ENCODE peak calls at places on chromosomes 4 and X, in four cellular contexts. L is right atrium auricular region; K is adrenal gland; E is CD8-positive, alpha-beta T cell. X is an unnamed sample.
A peak's percentile ranks its signal among the peaks of the same experiment; 100 is the strongest.

GRCh38 chr4:156294577-156294976 is 340.9 kb upstream of the CTSO start:
- DNase-seq in K (no peak), L (no peak), E (no peak), X (no peak)

GRCh38 chr4:53315300-53315699 is 50.6 kb downstream of the SCFD2 start:
- DNase-seq in L (no peak), E (no peak), K (no peak), X (no peak)

GRCh38 chr4:86594559-86595425 is 677 bp downstream of the PTPN13 start:
- DNase-seq in E (no peak), L (peak; percentile 61), K (peak; percentile 51), X (peak; percentile 35)

GRCh38 chrX:30570505-30570904 is 7.1 kb downstream of the TASL start:
- DNase-seq in L (no peak), E (no peak), K (no peak), X (peak; percentile 24)

GRCh38 chr4:3218824-3219760 is 29.9 kb upstream of the MSANTD1 start:
- DNase-seq in L (no peak), K (no peak), E (no peak), X (no peak)

GRCh38 chr4:10078481-10079233 is 37.9 kb downstream of the WDR1 start:
- DNase-seq in K (no peak), L (no peak), E (peak; percentile 2), X (no peak)

GRCh38 chrX:103637604-103638338 is 9.0 kb downstream of the TCEAL1 start:
- DNase-seq in E (no peak), K (no peak), L (no peak), X (no peak)

GRCh38 chr4:2051086-2051485 is 8.0 kb upstream of the NAT8L start:
- DNase-seq in L (no peak), E (no peak), K (no peak), X (no peak)

GRCh38 chr4:73406548-73406875 is 2.4 kb downstream of the ALB start:
- DNase-seq in E (no peak), L (no peak), K (no peak), X (no peak)

GRCh38 chr4:149980941-149981340 is 97.3 kb upstream of the DCLK2 start:
- DNase-seq in L (no peak), E (peak; percentile 53), K (peak; percentile 32), X (peak; percentile 25)

GRCh38 chr4:84497220-84497834 is 1.8 kb downstream of the NKX6-1 start:
- DNase-seq in E (no peak), L (no peak), K (no peak), X (no peak)

GRCh38 chrX:150879855-150880807 is 18.3 kb downstream of the CD99L2 start:
- DNase-seq in E (no peak), L (no peak), K (no peak), X (no peak)

GRCh38 chr4:67087897-67088296 is 457.4 kb downstream of the CENPC start:
- DNase-seq in L (peak; percentile 77), K (peak; percentile 19), E (no peak), X (peak; percentile 2)

GRCh38 chrX:69070949-69071650 is 94.2 kb downstream of the PJA1 start:
- DNase-seq in E (no peak), L (peak; percentile 78), K (peak; percentile 33), X (no peak)

GRCh38 chrX:1442016-1442665 is 10.6 kb downstream of the ASMTL start:
- DNase-seq in K (peak; percentile 4), E (peak; percentile 32), L (no peak), X (peak; percentile 32)

GRCh38 chrX:115547448-115547847 is 13.5 kb upstream of the PLS3 start:
- DNase-seq in K (no peak), E (no peak), L (no peak), X (no peak)

GRCh38 chr4:8439914-8440490 is 521 bp downstream of the ACOX3 start:
- DNase-seq in K (peak; percentile 35), L (peak; percentile 64), E (no peak), X (no peak)

GRCh38 chr4:81465668-81466357 is 5.9 kb downstream of the RASGEF1B start:
- DNase-seq in K (no peak), L (no peak), E (no peak), X (no peak)

GRCh38 chrX:135890087-135890585 is 3.1 kb downstream of the CT45A10 start:
- DNase-seq in L (no peak), K (no peak), E (no peak), X (no peak)

GRCh38 chr4:80071643-80072606 is 1.1 kb downstream of the ANTXR2 start:
- DNase-seq in E (peak; percentile 69), L (peak; percentile 62), K (peak; percentile 67), X (peak; percentile 80)

GRCh38 chrX:24301060-24301459 is 12.8 kb downstream of the SUPT20HL2 start:
- DNase-seq in K (no peak), L (no peak), E (no peak), X (no peak)

GRCh38 chrX:16222123-16222522 is 54.8 kb downstream of the MAGEB17 start:
- DNase-seq in L (no peak), K (no peak), E (no peak), X (no peak)

GRCh38 chrX:39752820-39753219 is 344.9 kb downstream of the BCOR start:
- DNase-seq in K (peak; percentile 49), L (no peak), E (no peak), X (no peak)

GRCh38 chrX:11374570-11374969 is 81.4 kb downstream of the AMELX start:
- DNase-seq in L (no peak), E (no peak), K (no peak), X (no peak)

GRCh38 chr4:25756503-25756902 is 100.9 kb downstream of the SLC34A2 start:
- DNase-seq in E (no peak), K (no peak), L (no peak), X (no peak)

GRCh38 chrX:130081421-130082045 is 28.8 kb downstream of the ELF4 start:
- DNase-seq in K (peak; percentile 67), L (no peak), E (no peak), X (no peak)

GRCh38 chr4:177271091-177271490 is 38.6 kb upstream of the NEIL3 start:
- DNase-seq in E (no peak), L (no peak), K (no peak), X (no peak)

GRCh38 chr4:5054532-5054931 is 3.3 kb downstream of the STK32B start:
- DNase-seq in K (no peak), L (no peak), E (no peak), X (no peak)

GRCh38 chr4:102344955-102345794 is at the start of gene SLC39A8:
- DNase-seq in K (peak; percentile 82), L (peak; percentile 87), E (peak; percentile 84), X (peak; percentile 89)

GRCh38 chr4:71663780-71664179 is 120.1 kb downstream of the GC start:
- DNase-seq in E (no peak), L (no peak), K (no peak), X (no peak)

GRCh38 chr4:184476660-184477059 is 2.3 kb upstream of the IRF2 start:
- DNase-seq in K (no peak), L (no peak), E (peak; percentile 63), X (peak; percentile 29)

GRCh38 chr4:128516568-128516967 is 229.0 kb upstream of the PGRMC2 start:
- DNase-seq in L (no peak), E (no peak), K (no peak), X (no peak)

GRCh38 chr4:128519163-128519810 is 231.7 kb upstream of the PGRMC2 start:
- DNase-seq in E (no peak), K (peak; percentile 70), L (no peak), X (no peak)

GRCh38 chr4:128517096-128517738 is 229.6 kb upstream of the PGRMC2 start:
- DNase-seq in E (no peak), K (no peak), L (no peak), X (no peak)

GRCh38 chr4:128521156-128521555 is 233.5 kb upstream of the PGRMC2 start:
- DNase-seq in E (no peak), K (no peak), L (no peak), X (no peak)

DNA sequence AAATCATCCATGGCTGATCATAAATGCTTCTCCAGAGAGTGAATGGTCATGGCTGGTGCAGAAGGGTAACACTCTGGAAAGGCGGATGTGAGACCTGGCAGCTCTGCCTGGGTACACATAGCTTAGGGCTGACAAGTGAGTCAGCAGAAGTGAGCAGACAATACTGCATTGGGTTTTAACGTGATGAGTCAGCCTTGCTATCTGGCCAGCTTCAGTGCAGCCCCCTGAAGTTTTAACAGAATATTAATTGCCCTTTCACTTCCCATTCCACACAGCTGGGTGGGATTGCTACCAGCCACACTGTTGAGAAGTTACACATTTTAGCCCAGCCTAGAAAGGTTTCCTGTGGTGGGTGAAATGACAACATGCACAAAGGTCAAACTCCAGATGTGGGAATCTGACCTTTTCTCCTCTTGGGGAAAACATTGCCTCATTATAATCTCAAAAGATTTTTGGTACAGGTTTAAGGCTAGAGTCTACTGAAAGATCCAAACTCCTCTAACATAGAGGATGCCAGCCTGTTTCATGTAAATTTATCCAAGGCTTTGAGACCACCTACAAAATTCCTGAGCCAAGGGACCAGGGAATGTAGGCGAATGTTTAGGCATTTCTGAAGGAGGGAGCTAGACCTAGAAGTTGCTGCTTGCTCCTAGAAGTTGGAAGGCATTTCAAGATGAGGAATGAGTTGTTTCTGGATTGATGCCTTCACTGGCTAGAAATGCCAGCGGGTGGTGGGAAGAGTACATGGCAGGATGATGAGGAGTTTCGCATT is 230.3 kb upstream of the PGRMC2 start:
- DNase-seq in K (peak; percentile 80), E (no peak), L (peak; percentile 78), X (no peak)
- H3K4me1 ChIP-seq in K (peaks cover 13% of the 10 kb centered on the region), E (no peaks in the 10 kb centered on the region), L (peaks cover 35% of the 10 kb centered on the region), X (no peaks in the 10 kb centered on the region)

GRCh38 chrX:119647089-119647488 is 40.9 kb upstream of the NKRF start:
- DNase-seq in L (no peak), K (no peak), E (no peak), X (no peak)

GRCh38 chrX:119640621-119641020 is 34.4 kb upstream of the NKRF start:
- DNase-seq in L (no peak), E (no peak), K (no peak), X (no peak)

GRCh38 chrX:119646515-119646914 is 40.3 kb upstream of the NKRF start:
- DNase-seq in K (no peak), E (no peak), L (no peak), X (peak; percentile 15)

GRCh38 chrX:119647552-119648420 is 41.6 kb upstream of the NKRF start:
- DNase-seq in E (no peak), K (no peak), L (no peak), X (peak; percentile 53)

DNA sequence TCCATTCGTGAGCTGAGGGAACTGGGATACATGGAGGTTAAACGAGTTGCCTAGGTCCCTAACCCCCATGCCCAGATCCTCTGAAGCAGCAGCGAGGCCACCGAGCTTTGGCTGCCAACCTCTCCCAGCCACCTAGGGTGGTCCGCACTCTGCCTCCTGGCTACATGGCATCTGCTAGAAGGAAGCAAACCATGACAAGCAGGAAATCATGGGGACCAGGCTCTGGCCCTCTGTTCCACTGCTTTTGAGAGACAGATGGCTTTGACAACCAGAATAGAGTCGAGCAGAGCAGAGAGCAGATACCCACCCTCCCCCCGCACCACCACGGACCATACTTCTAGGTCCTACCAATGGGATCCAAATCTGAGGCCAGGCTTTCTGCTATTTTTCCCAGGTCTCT is 37.5 kb upstream of the NKRF start:
- DNase-seq in K (no peak), L (no peak), E (no peak), X (no peak)
- H3K27ac ChIP-seq in K (no peak overlapping the region), L (no peak overlapping the region), E (no peak overlapping the region), X (no peak overlapping the region)

GRCh38 chrX:50469206-50469605 is 1.4 kb downstream of the DGKK start:
- DNase-seq in L (no peak), E (no peak), K (no peak), X (no peak)
- H3K27me3 ChIP-seq in L (peaks cover 10% of the 10 kb centered on the region), E (no peaks in the 10 kb centered on the region), K (peaks cover 83% of the 10 kb centered on the region), X (no peaks in the 10 kb centered on the region)

DNA sequence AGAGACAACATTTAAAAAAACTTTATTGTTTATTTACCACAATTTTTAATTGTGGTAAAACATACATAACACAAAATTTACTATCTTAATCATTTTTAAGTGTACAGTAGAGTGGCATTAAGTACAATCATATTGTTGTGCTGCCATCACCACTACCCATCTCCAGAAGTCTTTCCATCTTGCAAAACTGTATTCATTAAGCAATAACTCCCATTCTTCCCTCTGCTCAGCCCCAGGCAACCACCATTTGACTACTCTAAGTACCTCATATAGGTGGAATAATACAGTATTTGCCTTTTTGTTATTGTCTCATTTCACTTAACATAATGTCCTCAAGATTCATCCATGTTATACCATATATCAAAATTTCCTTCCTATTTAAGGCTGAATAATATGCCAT is 12.8 kb upstream of the FAM47E start:
- DNase-seq in K (no peak), L (no peak), E (no peak), X (no peak)
- H3K4me1 ChIP-seq in K (no peaks in the 10 kb centered on the region), L (no peaks in the 10 kb centered on the region), E (no peaks in the 10 kb centered on the region), X (no peaks in the 10 kb centered on the region)

X was measured in CD4-positive, alpha-beta memory T cell.